ENCODE peak calls at places on chromosomes 16 and 17, in ten cellular contexts. M is sigmoid colon; I is body of pancreas; U is A549; R is PC-9; V is prostate gland; H is cardiac muscle cell; L is esophagus squamous epithelium; B is CD8-positive, alpha-beta T cell; K is neural progenitor cell. F is an unnamed sample.

GRCh38 chr17:17511293-17511741 is 15.1 kb upstream of the RASD1 start:
- DNase-seq in M (no peak), I (no peak), U (no peak), R (no peak), V (no peak), H (no peak), L (no peak), B (no peak), K (no peak), F (peak; percentile 59)

GRCh38 chr17:28949185-28950016 is 1.9 kb downstream of the PHF12 start:
- DNase-seq in M (peak; percentile 85), I (peak; percentile 64), U (peak; percentile 48), R (peak; percentile 50), V (peak; percentile 63), H (peak; percentile 67), L (no peak), B (peak; percentile 31), K (peak; percentile 86), F (peak; percentile 76)

GRCh38 chr16:27769561-27770222 is 219.7 kb downstream of the KATNIP start:
- DNase-seq in M (no peak), I (no peak), U (no peak), R (peak; percentile 82), V (no peak), H (no peak), L (no peak), B (no peak), K (no peak), F (no peak)

GRCh38 chr17:33013596-33014375 is 22.1 kb downstream of the SPACA3 start:
- DNase-seq in M (no peak), I (no peak), U (no peak), R (no peak), V (no peak), H (no peak), L (no peak), B (no peak), K (no peak), F (no peak)

GRCh38 chr16:86858501-86858900 is 280.2 kb downstream of the FOXL1 start:
- DNase-seq in M (no peak), I (no peak), U (no peak), R (no peak), V (no peak), H (no peak), L (no peak), B (no peak), K (no peak), F (no peak)

GRCh38 chr16:11233727-11234376 is 22.2 kb downstream of the SOCS1 start:
- DNase-seq in M (no peak), I (no peak), U (no peak), R (no peak), V (no peak), H (no peak), L (no peak), B (no peak), K (no peak), F (no peak)

GRCh38 chr17:61872099-61872498 is 8.8 kb upstream of the BRIP1 start:
- DNase-seq in M (no peak), I (no peak), U (no peak), R (no peak), V (no peak), H (no peak), L (no peak), B (no peak), K (no peak), F (no peak)

GRCh38 chr17:82200743-82201497 is 11.7 kb downstream of the CCDC57 start:
- DNase-seq in M (no peak), I (no peak), U (no peak), R (no peak), V (no peak), H (no peak), L (no peak), B (peak; percentile 52), K (no peak), F (no peak)

GRCh38 chr17:968812-969766 is 10.5 kb downstream of the NXN start:
- DNase-seq in M (no peak), I (no peak), U (no peak), R (no peak), V (no peak), H (no peak), L (no peak), B (no peak), K (no peak), F (no peak)

GRCh38 chr17:66567234-66568170 is 265.1 kb downstream of the PRKCA start:
- DNase-seq in M (peak; percentile 87), I (peak; percentile 83), U (peak; percentile 87), R (peak; percentile 71), V (peak; percentile 57), H (peak; percentile 86), L (no peak), B (peak; percentile 61), K (peak; percentile 79), F (peak; percentile 89)

GRCh38 chr17:18370761-18371160 is 6.8 kb upstream of the EVPLL start:
- DNase-seq in M (no peak), I (no peak), U (no peak), R (no peak), V (no peak), H (no peak), L (no peak), B (no peak), K (no peak), F (no peak)

GRCh38 chr16:84922351-84923135 is 88.8 kb downstream of the ZDHHC7 start:
- DNase-seq in M (peak; percentile 96), I (peak; percentile 30), U (no peak), R (no peak), V (no peak), H (peak; percentile 74), L (no peak), B (no peak), K (peak; percentile 34), F (no peak)

GRCh38 chr16:86809458-86809955 is 231.2 kb downstream of the FOXL1 start:
- DNase-seq in M (no peak), I (no peak), U (peak; percentile 51), R (no peak), V (no peak), H (no peak), L (no peak), B (no peak), K (no peak), F (no peak)

GRCh38 chr17:57357392-57357784 is 101.1 kb downstream of the MSI2 start:
- DNase-seq in M (no peak), I (peak; percentile 80), U (no peak), R (no peak), V (peak; percentile 91), H (peak; percentile 27), L (no peak), B (no peak), K (no peak), F (peak; percentile 78)

GRCh38 chr17:64063766-64064224 is 43.4 kb upstream of the ICAM2 start:
- DNase-seq in M (peak; percentile 74), I (peak; percentile 82), U (peak; percentile 68), R (peak; percentile 13), V (peak; percentile 78), H (peak; percentile 79), L (no peak), B (peak; percentile 20), K (peak; percentile 78), F (peak; percentile 73)

GRCh38 chr16:85586360-85587145 is 26.6 kb upstream of the GSE1 start:
- DNase-seq in M (peak; percentile 91), I (no peak), U (no peak), R (no peak), V (no peak), H (no peak), L (no peak), B (no peak), K (no peak), F (no peak)

GRCh38 chr17:59651346-59651745 is 31.7 kb downstream of the CLTC start:
- DNase-seq in M (no peak), I (no peak), U (no peak), R (no peak), V (no peak), H (no peak), L (no peak), B (no peak), K (no peak), F (no peak)

DNA sequence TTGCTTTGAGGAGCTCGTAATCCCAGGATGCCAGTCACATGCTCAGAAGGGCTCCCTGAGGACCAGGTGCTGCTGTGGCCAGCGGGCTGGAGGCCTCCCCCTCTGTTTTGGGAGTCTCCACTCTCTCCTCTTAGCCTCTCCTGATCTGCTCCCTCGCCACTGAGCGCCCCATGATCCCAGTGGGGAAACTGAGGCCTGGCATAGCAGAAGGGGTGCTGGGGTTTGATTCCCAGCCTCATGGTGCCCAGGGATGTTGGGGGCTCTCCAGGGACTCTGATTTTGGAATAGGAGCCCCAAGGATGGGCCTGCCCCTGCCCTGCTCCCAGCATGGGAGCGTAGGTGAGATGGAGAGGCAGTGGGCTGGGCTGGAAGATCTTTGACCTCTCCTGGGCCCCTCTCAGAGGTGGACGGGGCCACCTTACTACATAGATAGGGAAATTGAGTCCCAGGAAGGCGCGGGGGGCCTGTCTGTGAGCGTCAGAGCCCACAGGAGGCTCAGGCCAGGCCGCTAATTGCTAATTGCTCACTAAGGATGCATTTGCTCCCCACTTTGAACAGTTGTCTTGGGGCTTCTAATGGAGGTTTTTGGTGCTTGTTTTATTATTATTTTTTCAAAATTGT is 525 bp upstream of the ADCY7 start:
- DNase-seq in M (peak; percentile 54), I (no peak), U (no peak), R (no peak), V (no peak), H (no peak), L (no peak), B (no peak), K (no peak), F (no peak)
- H3K27ac ChIP-seq in M (no peak overlapping the region), I (no peak overlapping the region), U (peak overlapping the region; percentile 19), R (peak overlapping the region; percentile 30), V (no peak overlapping the region), H (no peak overlapping the region), L (peak overlapping the region; percentile 76), B (no peak overlapping the region), K (no peak overlapping the region), F (peak overlapping the region; percentile 42)

GRCh38 chr17:4807534-4808377 is 804 bp downstream of the PLD2 start:
- DNase-seq in M (no peak), I (peak; percentile 31), U (no peak), R (no peak), V (no peak), H (peak; percentile 1), L (no peak), B (no peak), K (no peak), F (no peak)
- TF ChIP-seq CTCF in M (no peak), I (no peak), U (no peak), R (no peak), V (no peak), H (no peak), L (no peak), B (no peak), K (no peak), F (no peak)

GRCh38 chr17:45305532-45306087 is 11.2 kb downstream of the MAP3K14 start:
- DNase-seq in M (no peak), I (no peak), U (no peak), R (no peak), V (no peak), H (no peak), L (no peak), B (no peak), K (no peak), F (no peak)
- H3K27ac ChIP-seq in M (peak overlapping the region; percentile 96), I (no peak overlapping the region), U (peak overlapping the region; percentile 92), R (no peak overlapping the region), V (no peak overlapping the region), H (no peak overlapping the region), L (peak overlapping the region; percentile 90), B (no peak overlapping the region), K (no peak overlapping the region), F (no peak overlapping the region)

DNA sequence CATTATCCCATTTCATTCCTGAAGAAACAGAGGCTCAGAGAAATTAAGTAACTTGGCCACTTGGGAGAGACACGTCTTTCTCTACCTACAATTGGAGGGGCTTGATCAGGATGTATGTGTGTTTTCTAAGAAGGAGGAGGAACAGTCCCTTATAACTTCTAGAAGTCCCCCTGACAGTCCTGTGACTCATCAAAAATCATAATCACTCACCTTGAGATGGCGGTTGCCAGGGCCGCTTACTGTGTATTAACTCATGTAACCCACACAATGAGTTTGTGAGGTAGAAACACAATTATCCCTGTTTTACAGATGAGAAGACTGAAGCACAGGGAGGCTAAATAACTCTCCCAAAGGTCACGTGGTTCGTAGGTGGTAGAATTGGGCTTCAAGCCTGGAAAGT is 56.8 kb upstream of the LHX1 start:
- DNase-seq in M (no peak), I (no peak), U (no peak), R (no peak), V (no peak), H (no peak), L (no peak), B (no peak), K (no peak), F (no peak)
- TF ChIP-seq CTCF in M (no peak), I (no peak), U (no peak), R (no peak), V (no peak), H (no peak), L (no peak), B (no peak), K (no peak), F (no peak)

F was measured in left lung.